ENCODE peak calls at places on chromosomes 6 and 20, in seven cellular contexts. One of them, this sample, is unnamed.

GRCh38 chr20:57435105-57435497 is 43.9 kb downstream of the RBM38 start:
- DNase-seq in NCI-H748 treated with DMSO at 0.1 percent for 48 hours: no peak
- DNase-seq in foreskin fibroblast: no peak
- DNase-seq in EH: no peak
- DNase-seq in midbrain: no peak
- DNase-seq in NCI-H460: no peak
- DNase-seq in MG63: no peak
- DNase-seq in this sample: no peak

GRCh38 chr6:63427951-63428350 is 108.2 kb upstream of the LGSN start:
- DNase-seq in NCI-H748 treated with DMSO at 0.1 percent for 48 hours: no peak
- DNase-seq in foreskin fibroblast: no peak
- DNase-seq in EH: no peak
- DNase-seq in midbrain: no peak
- DNase-seq in NCI-H460: no peak
- DNase-seq in MG63: no peak
- DNase-seq in this sample: no peak

GRCh38 chr6:5446362-5447075 is 185.2 kb downstream of the FARS2 start:
- DNase-seq in NCI-H748 treated with DMSO at 0.1 percent for 48 hours: no peak
- DNase-seq in foreskin fibroblast: no peak
- DNase-seq in EH: no peak
- DNase-seq in midbrain: no peak
- DNase-seq in NCI-H460: no peak
- DNase-seq in MG63: no peak
- DNase-seq in this sample: no peak

GRCh38 chr6:155014137-155014536 is 19.0 kb downstream of the TIAM2 start:
- DNase-seq in NCI-H748 treated with DMSO at 0.1 percent for 48 hours: no peak
- DNase-seq in foreskin fibroblast: no peak
- DNase-seq in EH: no peak
- DNase-seq in midbrain: no peak
- DNase-seq in NCI-H460: no peak
- DNase-seq in MG63: no peak
- DNase-seq in this sample: no peak

GRCh38 chr6:16092140-16092539 is 36.7 kb upstream of the MYLIP start:
- DNase-seq in NCI-H748 treated with DMSO at 0.1 percent for 48 hours: no peak
- DNase-seq in foreskin fibroblast: no peak
- DNase-seq in EH: no peak
- DNase-seq in midbrain: no peak
- DNase-seq in NCI-H460: no peak
- DNase-seq in MG63: no peak
- DNase-seq in this sample: no peak

GRCh38 chr6:12363651-12364381 is 73.7 kb downstream of the EDN1 start:
- DNase-seq in NCI-H748 treated with DMSO at 0.1 percent for 48 hours: no peak
- DNase-seq in foreskin fibroblast: no peak
- DNase-seq in EH: no peak
- DNase-seq in midbrain: peak; percentile 10
- DNase-seq in NCI-H460: no peak
- DNase-seq in MG63: no peak
- DNase-seq in this sample: no peak

GRCh38 chr6:165573671-165574070 is 89.4 kb downstream of the PDE10A start:
- DNase-seq in NCI-H748 treated with DMSO at 0.1 percent for 48 hours: no peak
- DNase-seq in foreskin fibroblast: no peak
- DNase-seq in EH: no peak
- DNase-seq in midbrain: peak; percentile 31
- DNase-seq in NCI-H460: peak; percentile 75
- DNase-seq in MG63: peak; percentile 53
- DNase-seq in this sample: peak; percentile 73

GRCh38 chr6:101402618-101403002 is 9.1 kb downstream of the GRIK2 start:
- DNase-seq in NCI-H748 treated with DMSO at 0.1 percent for 48 hours: no peak
- DNase-seq in foreskin fibroblast: peak; percentile 19
- DNase-seq in EH: peak; percentile 46
- DNase-seq in midbrain: peak; percentile 19
- DNase-seq in NCI-H460: no peak
- DNase-seq in MG63: no peak
- DNase-seq in this sample: peak; percentile 4

GRCh38 chr20:12788936-12789335 is 219.8 kb upstream of the SPTLC3 start:
- DNase-seq in NCI-H748 treated with DMSO at 0.1 percent for 48 hours: no peak
- DNase-seq in foreskin fibroblast: no peak
- DNase-seq in EH: no peak
- DNase-seq in midbrain: no peak
- DNase-seq in NCI-H460: no peak
- DNase-seq in MG63: no peak
- DNase-seq in this sample: no peak

GRCh38 chr6:20952605-20953004 is 418.3 kb downstream of the CDKAL1 start:
- DNase-seq in NCI-H748 treated with DMSO at 0.1 percent for 48 hours: peak; percentile 98
- DNase-seq in foreskin fibroblast: peak; percentile 83
- DNase-seq in EH: peak; percentile 88
- DNase-seq in midbrain: no peak
- DNase-seq in NCI-H460: no peak
- DNase-seq in MG63: peak; percentile 6
- DNase-seq in this sample: no peak

GRCh38 chr6:141593311-141593710 is 539.4 kb upstream of the GJE1 start:
- DNase-seq in NCI-H748 treated with DMSO at 0.1 percent for 48 hours: no peak
- DNase-seq in foreskin fibroblast: no peak
- DNase-seq in EH: no peak
- DNase-seq in midbrain: no peak
- DNase-seq in NCI-H460: no peak
- DNase-seq in MG63: no peak
- DNase-seq in this sample: no peak

GRCh38 chr20:62892348-62893304 is 31.0 kb upstream of the TCFL5 start:
- DNase-seq in NCI-H748 treated with DMSO at 0.1 percent for 48 hours: no peak
- DNase-seq in foreskin fibroblast: no peak
- DNase-seq in EH: no peak
- DNase-seq in midbrain: no peak
- DNase-seq in NCI-H460: no peak
- DNase-seq in MG63: no peak
- DNase-seq in this sample: no peak

GRCh38 chr20:46168438-46168837 is 50.3 kb downstream of the CD40 start:
- DNase-seq in NCI-H748 treated with DMSO at 0.1 percent for 48 hours: no peak
- DNase-seq in foreskin fibroblast: no peak
- DNase-seq in EH: no peak
- DNase-seq in midbrain: no peak
- DNase-seq in NCI-H460: no peak
- DNase-seq in MG63: no peak
- DNase-seq in this sample: no peak

This sample was measured in thyroid gland.